ENCODE peak calls at places on chromosomes 6 and 20, in four cellular contexts. One of them, this sample, is unnamed.

GRCh38 chr6:87700729-87701675 is 1.0 kb downstream of the AKIRIN2 start:
- DNase-seq in K562: peak
- DNase-seq in GM12878: peak
- DNase-seq in HepG2: peak
- DNase-seq in this sample: peak

GRCh38 chr6:52389626-52390360 is 27.8 kb downstream of the PAQR8 start:
- DNase-seq in K562: peak
- DNase-seq in GM12878: peak
- DNase-seq in HepG2: peak
- DNase-seq in this sample: peak

GRCh38 chr20:25254571-25254970 is 6.7 kb downstream of the PYGB start:
- DNase-seq in K562: no peak
- DNase-seq in GM12878: no peak
- DNase-seq in HepG2: no peak
- DNase-seq in this sample: peak

GRCh38 chr6:158991017-158991723 is 8.8 kb downstream of the RSPH3 start:
- DNase-seq in K562: no peak
- DNase-seq in GM12878: no peak
- DNase-seq in HepG2: no peak
- DNase-seq in this sample: no peak

GRCh38 chr20:58882704-58883089 is 30.2 kb downstream of the GNAS start:
- DNase-seq in K562: no peak
- DNase-seq in GM12878: no peak
- DNase-seq in HepG2: no peak
- DNase-seq in this sample: no peak

GRCh38 chr6:29816030-29816429 is 11.6 kb upstream of the HLA-G start:
- DNase-seq in K562: no peak
- DNase-seq in GM12878: no peak
- DNase-seq in HepG2: no peak
- DNase-seq in this sample: no peak

GRCh38 chr20:52242237-52243230 is 51.0 kb upstream of the ZFP64 start:
- DNase-seq in K562: no peak
- DNase-seq in GM12878: no peak
- DNase-seq in HepG2: no peak
- DNase-seq in this sample: peak

GRCh38 chr6:56699066-56699654 is 56.5 kb upstream of the DST start:
- DNase-seq in K562: no peak
- DNase-seq in GM12878: no peak
- DNase-seq in HepG2: peak
- DNase-seq in this sample: no peak

GRCh38 chr6:84524636-84525035 is 239.8 kb downstream of the TBX18 start:
- DNase-seq in K562: no peak
- DNase-seq in GM12878: no peak
- DNase-seq in HepG2: no peak
- DNase-seq in this sample: no peak

GRCh38 chr20:38633577-38634093 is 32.0 kb downstream of the ARHGAP40 start:
- DNase-seq in K562: peak
- DNase-seq in GM12878: no peak
- DNase-seq in HepG2: peak
- DNase-seq in this sample: peak
- TF ChIP-seq MXI1 in K562: no peak
- TF ChIP-seq MXI1 in GM12878: no peak
- TF ChIP-seq MXI1 in HepG2: no peak
- TF ChIP-seq MXI1 in this sample: peak

GRCh38 chr6:48486876-48487275 is 375.9 kb upstream of the PTCHD4 start:
- DNase-seq in K562: no peak
- DNase-seq in GM12878: no peak
- DNase-seq in HepG2: no peak
- DNase-seq in this sample: no peak
- TF ChIP-seq EP300 in K562: no peak
- TF ChIP-seq EP300 in GM12878: no peak
- TF ChIP-seq EP300 in HepG2: no peak
- TF ChIP-seq EP300 in this sample: no peak

GRCh38 chr6:91299544-91300491 is 712.9 kb upstream of the MAP3K7 start:
- DNase-seq in K562: no peak
- DNase-seq in GM12878: no peak
- DNase-seq in HepG2: no peak
- DNase-seq in this sample: no peak
- TF ChIP-seq MXI1 in K562: no peak
- TF ChIP-seq MXI1 in GM12878: no peak
- TF ChIP-seq MXI1 in HepG2: no peak
- TF ChIP-seq MXI1 in this sample: no peak

GRCh38 chr6:128346569-128346968 is 173.8 kb downstream of the PTPRK start:
- DNase-seq in K562: no peak
- DNase-seq in GM12878: no peak
- DNase-seq in HepG2: no peak
- DNase-seq in this sample: no peak
- TF ChIP-seq EP300 in K562: no peak
- TF ChIP-seq EP300 in GM12878: no peak
- TF ChIP-seq EP300 in HepG2: no peak
- TF ChIP-seq EP300 in this sample: no peak